ENCODE peak calls at places on chromosomes 7 and 10, in six cellular contexts. G, X, Y, Q, C and W are unnamed samples.

GRCh38 chr7:6284461-6285360 is 12.3 kb upstream of the CYTH3 start:
- DNase-seq in G (no peak), X (peak), Q (no peak), Y (no peak), C (no peak), W (no peak)

GRCh38 chr10:71921319-71922027 is 42.7 kb upstream of the CHST3 start:
- DNase-seq in X (no peak), C (peak), Q (peak), Y (no peak), G (peak), W (no peak)

GRCh38 chr7:151081170-151082101 is 827 bp upstream of the FASTK start:
- DNase-seq in X (peak), C (peak), Q (no peak), Y (peak), G (no peak), W (no peak)

GRCh38 chr7:44132039-44132438 is 8.7 kb upstream of the POLD2 start:
- DNase-seq in G (no peak), X (no peak), C (no peak), Q (no peak), Y (no peak), W (no peak)

GRCh38 chr10:5629789-5630436 is 36.5 kb downstream of the ASB13 start:
- DNase-seq in Y (peak), X (peak), G (peak), Q (peak), C (peak), W (no peak)

GRCh38 chr10:116723428-116724281 is 18.7 kb downstream of the HSPA12A start:
- DNase-seq in G (no peak), Y (no peak), Q (no peak), C (no peak), X (no peak), W (no peak)

GRCh38 chr7:158957507-158957900 is 101.1 kb downstream of the DYNC2I1 start:
- DNase-seq in Y (peak), X (no peak), G (no peak), Q (no peak), C (no peak), W (peak)

GRCh38 chr10:33880291-33880690 is 545.8 kb upstream of the NRP1 start:
- DNase-seq in G (no peak), Y (no peak), C (no peak), X (no peak), Q (no peak), W (no peak)

GRCh38 chr7:128881458-128882125 is 18.9 kb downstream of the ATP6V1F start:
- DNase-seq in Q (no peak), G (no peak), Y (no peak), C (no peak), X (no peak), W (no peak)

GRCh38 chr7:37216156-37216839 is 232.4 kb downstream of the ELMO1 start:
- DNase-seq in Q (no peak), Y (no peak), X (no peak), C (no peak), G (no peak), W (no peak)

GRCh38 chr7:105776986-105777910 is 99.2 kb downstream of the ATXN7L1 start:
- DNase-seq in X (no peak), C (no peak), Y (no peak), Q (no peak), G (no peak), W (no peak)

GRCh38 chr10:13206546-13207443 is 27.4 kb downstream of the UCMA start:
- DNase-seq in X (no peak), Y (no peak), G (peak), Q (peak), C (no peak), W (no peak)

GRCh38 chr7:138001529-138002095 is at the start of gene CREB3L2:
- DNase-seq in Q (peak), Y (peak), C (peak), G (peak), X (peak), W (peak)

GRCh38 chr7:128053991-128054390 is 22.8 kb upstream of the LRRC4 start:
- DNase-seq in G (no peak), Y (no peak), X (no peak), Q (no peak), C (no peak), W (no peak)

GRCh38 chr7:93948106-93948505 is 26.6 kb downstream of the GNG11 start:
- DNase-seq in C (no peak), X (no peak), G (no peak), Q (no peak), Y (no peak), W (no peak)

GRCh38 chr7:134660242-134660785 is 13.7 kb downstream of the BPGM start:
- DNase-seq in Q (no peak), X (no peak), C (no peak), Y (no peak), G (no peak), W (no peak)

GRCh38 chr10:38032881-38033280 is 22.4 kb downstream of the ZNF33A start:
- DNase-seq in G (no peak), C (no peak), Y (no peak), Q (no peak), X (no peak), W (no peak)

GRCh38 chr10:115045516-115045915 is 47.6 kb upstream of the ATRNL1 start:
- DNase-seq in X (no peak), G (no peak), C (no peak), Q (no peak), Y (no peak), W (no peak)

GRCh38 chr10:124323806-124324205 is 94.9 kb downstream of the OAT start:
- DNase-seq in G (no peak), Q (no peak), C (no peak), Y (no peak), X (no peak), W (no peak)

GRCh38 chr10:78349165-78349516 is 315.5 kb downstream of the RPS24 start:
- DNase-seq in G (no peak), C (peak), Q (no peak), X (no peak), Y (no peak), W (no peak)

GRCh38 chr7:70602135-70602534 is 529.8 kb upstream of the GALNT17 start:
- DNase-seq in G (no peak), Y (no peak), X (no peak), C (no peak), Q (no peak), W (no peak)

GRCh38 chr10:71693377-71693776 is 26.2 kb downstream of the C10orf105 start:
- DNase-seq in Y (no peak), X (no peak), Q (no peak), G (no peak), C (no peak), W (no peak)

GRCh38 chr7:94649313-94649924 is 6.5 kb downstream of the SGCE start:
- DNase-seq in G (no peak), Q (no peak), Y (no peak), C (no peak), X (no peak), W (no peak)

GRCh38 chr10:28632597-28632940 is 44.8 kb upstream of the BAMBI start:
- DNase-seq in G (no peak), X (no peak), C (no peak), Q (no peak), Y (no peak), W (no peak)

GRCh38 chr10:373516-374309 is 238.5 kb downstream of the ZMYND11 start:
- DNase-seq in Q (no peak), Y (no peak), X (no peak), C (no peak), G (no peak), W (no peak)

GRCh38 chr10:74932648-74933047 is 106.2 kb downstream of the KAT6B start:
- DNase-seq in G (no peak), C (peak), Y (no peak), Q (peak), X (no peak), W (no peak)